ENCODE peak calls at places on chromosomes 13 and 19, in eight cellular contexts. One of them, this sample, is unnamed.
A peak's percentile ranks its signal among the peaks of the same experiment; 100 is the strongest.

GRCh38 chr13:76383671-76384461 is 502.3 kb downstream of the KCTD12 start:
- DNase-seq in AG04450: peak; percentile 90
- DNase-seq in CD8-positive, alpha-beta T cell: no peak
- DNase-seq in endodermal cell: no peak
- DNase-seq in astrocyte of the spinal cord: peak; percentile 97
- DNase-seq in body of pancreas: no peak
- DNase-seq in heart left ventricle: no peak
- DNase-seq in mesothelial cell of epicardium: no peak
- DNase-seq in this sample: peak; percentile 80

GRCh38 chr13:108662528-108662927 is 33.1 kb downstream of the MYO16 start:
- DNase-seq in AG04450: no peak
- DNase-seq in CD8-positive, alpha-beta T cell: no peak
- DNase-seq in endodermal cell: peak; percentile 58
- DNase-seq in astrocyte of the spinal cord: no peak
- DNase-seq in body of pancreas: no peak
- DNase-seq in heart left ventricle: no peak
- DNase-seq in mesothelial cell of epicardium: no peak
- DNase-seq in this sample: no peak

GRCh38 chr13:47623862-47624261 is 377.2 kb downstream of the SUCLA2 start:
- DNase-seq in AG04450: no peak
- DNase-seq in CD8-positive, alpha-beta T cell: no peak
- DNase-seq in endodermal cell: no peak
- DNase-seq in astrocyte of the spinal cord: no peak
- DNase-seq in body of pancreas: no peak
- DNase-seq in heart left ventricle: no peak
- DNase-seq in mesothelial cell of epicardium: no peak
- DNase-seq in this sample: no peak

GRCh38 chr13:33409673-33410072 is 124.1 kb upstream of the STARD13 start:
- DNase-seq in AG04450: no peak
- DNase-seq in CD8-positive, alpha-beta T cell: no peak
- DNase-seq in endodermal cell: no peak
- DNase-seq in astrocyte of the spinal cord: no peak
- DNase-seq in body of pancreas: no peak
- DNase-seq in heart left ventricle: no peak
- DNase-seq in mesothelial cell of epicardium: no peak
- DNase-seq in this sample: no peak

GRCh38 chr13:49240017-49240416 is 7.7 kb upstream of the CDADC1 start:
- DNase-seq in AG04450: no peak
- DNase-seq in CD8-positive, alpha-beta T cell: peak; percentile 29
- DNase-seq in endodermal cell: peak; percentile 63
- DNase-seq in astrocyte of the spinal cord: peak; percentile 46
- DNase-seq in body of pancreas: no peak
- DNase-seq in heart left ventricle: no peak
- DNase-seq in mesothelial cell of epicardium: no peak
- DNase-seq in this sample: no peak

GRCh38 chr19:2290441-2291184 is 8.6 kb upstream of the PEAK3 start:
- DNase-seq in AG04450: no peak
- DNase-seq in CD8-positive, alpha-beta T cell: no peak
- DNase-seq in endodermal cell: peak; percentile 80
- DNase-seq in astrocyte of the spinal cord: no peak
- DNase-seq in body of pancreas: no peak
- DNase-seq in heart left ventricle: no peak
- DNase-seq in mesothelial cell of epicardium: no peak
- DNase-seq in this sample: no peak

GRCh38 chr13:90686438-90686837 is 661.0 kb upstream of the MIR17HG start:
- DNase-seq in AG04450: peak; percentile 4
- DNase-seq in CD8-positive, alpha-beta T cell: no peak
- DNase-seq in endodermal cell: no peak
- DNase-seq in astrocyte of the spinal cord: peak; percentile 49
- DNase-seq in body of pancreas: no peak
- DNase-seq in heart left ventricle: no peak
- DNase-seq in mesothelial cell of epicardium: no peak
- DNase-seq in this sample: no peak

GRCh38 chr19:2578391-2578826 is 102.5 kb downstream of the GADD45B start:
- DNase-seq in AG04450: no peak
- DNase-seq in CD8-positive, alpha-beta T cell: no peak
- DNase-seq in endodermal cell: peak; percentile 87
- DNase-seq in astrocyte of the spinal cord: peak; percentile 80
- DNase-seq in body of pancreas: peak; percentile 46
- DNase-seq in heart left ventricle: no peak
- DNase-seq in mesothelial cell of epicardium: no peak
- DNase-seq in this sample: no peak

GRCh38 chr19:18074192-18074591 is 12.5 kb downstream of the IL12RB1 start:
- DNase-seq in AG04450: no peak
- DNase-seq in CD8-positive, alpha-beta T cell: no peak
- DNase-seq in endodermal cell: peak; percentile 59
- DNase-seq in astrocyte of the spinal cord: no peak
- DNase-seq in body of pancreas: no peak
- DNase-seq in heart left ventricle: no peak
- DNase-seq in mesothelial cell of epicardium: no peak
- DNase-seq in this sample: no peak

GRCh38 chr13:50521191-50521590 is 322.3 kb downstream of the DLEU7 start:
- DNase-seq in AG04450: no peak
- DNase-seq in CD8-positive, alpha-beta T cell: no peak
- DNase-seq in endodermal cell: no peak
- DNase-seq in astrocyte of the spinal cord: peak; percentile 0
- DNase-seq in body of pancreas: no peak
- DNase-seq in heart left ventricle: no peak
- DNase-seq in mesothelial cell of epicardium: no peak
- DNase-seq in this sample: no peak

GRCh38 chr13:50519866-50520265 is 323.6 kb downstream of the DLEU7 start:
- DNase-seq in AG04450: no peak
- DNase-seq in CD8-positive, alpha-beta T cell: no peak
- DNase-seq in endodermal cell: no peak
- DNase-seq in astrocyte of the spinal cord: no peak
- DNase-seq in body of pancreas: no peak
- DNase-seq in heart left ventricle: no peak
- DNase-seq in mesothelial cell of epicardium: no peak
- DNase-seq in this sample: no peak

GRCh38 chr13:50518131-50518530 is 325.4 kb downstream of the DLEU7 start:
- DNase-seq in AG04450: no peak
- DNase-seq in CD8-positive, alpha-beta T cell: no peak
- DNase-seq in endodermal cell: no peak
- DNase-seq in astrocyte of the spinal cord: peak; percentile 0
- DNase-seq in body of pancreas: no peak
- DNase-seq in heart left ventricle: no peak
- DNase-seq in mesothelial cell of epicardium: no peak
- DNase-seq in this sample: no peak

GRCh38 chr13:50521750-50522149 is 321.7 kb downstream of the DLEU7 start:
- DNase-seq in AG04450: no peak
- DNase-seq in CD8-positive, alpha-beta T cell: no peak
- DNase-seq in endodermal cell: no peak
- DNase-seq in astrocyte of the spinal cord: peak; percentile 38
- DNase-seq in body of pancreas: peak; percentile 34
- DNase-seq in heart left ventricle: no peak
- DNase-seq in mesothelial cell of epicardium: no peak
- DNase-seq in this sample: peak; percentile 27

GRCh38 chr13:50518791-50519201 is 324.7 kb downstream of the DLEU7 start:
- DNase-seq in AG04450: peak; percentile 47
- DNase-seq in CD8-positive, alpha-beta T cell: no peak
- DNase-seq in endodermal cell: no peak
- DNase-seq in astrocyte of the spinal cord: peak; percentile 20
- DNase-seq in body of pancreas: no peak
- DNase-seq in heart left ventricle: no peak
- DNase-seq in mesothelial cell of epicardium: no peak
- DNase-seq in this sample: no peak
- TF ChIP-seq CTCF in AG04450: no peak
- TF ChIP-seq CTCF in CD8-positive, alpha-beta T cell: no peak
- TF ChIP-seq CTCF in endodermal cell: no peak
- TF ChIP-seq CTCF in astrocyte of the spinal cord: no peak
- TF ChIP-seq CTCF in body of pancreas: no peak
- TF ChIP-seq CTCF in heart left ventricle: no peak
- TF ChIP-seq CTCF in mesothelial cell of epicardium: no peak
- TF ChIP-seq CTCF in this sample: no peak

DNA sequence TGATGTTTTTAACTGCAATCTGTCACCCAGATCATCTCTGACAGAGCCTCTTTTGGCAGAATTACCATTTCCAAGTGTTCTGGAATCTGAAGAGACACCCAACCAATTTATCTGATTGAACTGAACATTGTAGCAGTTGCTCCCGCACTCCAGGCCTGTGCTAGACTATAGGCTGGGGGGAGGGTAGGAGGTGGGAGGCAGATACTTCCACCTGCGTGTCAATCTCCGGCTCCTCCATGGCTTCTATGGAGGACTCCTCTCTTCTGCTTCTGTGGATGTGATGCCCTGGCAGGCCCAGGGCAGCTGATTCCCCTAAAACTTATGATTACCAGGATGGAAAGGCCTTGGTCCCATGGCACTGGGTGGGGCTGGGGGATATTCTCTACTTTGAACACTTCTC is 8.1 kb upstream of the TEX26 start:
- DNase-seq in AG04450: no peak
- DNase-seq in CD8-positive, alpha-beta T cell: no peak
- DNase-seq in endodermal cell: no peak
- DNase-seq in astrocyte of the spinal cord: no peak
- DNase-seq in body of pancreas: no peak
- DNase-seq in heart left ventricle: no peak
- DNase-seq in mesothelial cell of epicardium: no peak
- DNase-seq in this sample: no peak
- TF ChIP-seq CTCF in AG04450: no peak
- TF ChIP-seq CTCF in CD8-positive, alpha-beta T cell: no peak
- TF ChIP-seq CTCF in endodermal cell: no peak
- TF ChIP-seq CTCF in astrocyte of the spinal cord: no peak
- TF ChIP-seq CTCF in body of pancreas: no peak
- TF ChIP-seq CTCF in heart left ventricle: no peak
- TF ChIP-seq CTCF in mesothelial cell of epicardium: no peak
- TF ChIP-seq CTCF in this sample: no peak

GRCh38 chr13:27170221-27170520 is 1.4 kb downstream of the USP12 start:
- DNase-seq in AG04450: no peak
- DNase-seq in CD8-positive, alpha-beta T cell: no peak
- DNase-seq in endodermal cell: no peak
- DNase-seq in astrocyte of the spinal cord: no peak
- DNase-seq in body of pancreas: no peak
- DNase-seq in heart left ventricle: no peak
- DNase-seq in mesothelial cell of epicardium: no peak
- DNase-seq in this sample: no peak

GRCh38 chr13:27170521-27171243 is 929 bp downstream of the USP12 start:
- DNase-seq in AG04450: no peak
- DNase-seq in CD8-positive, alpha-beta T cell: peak; percentile 32
- DNase-seq in endodermal cell: peak; percentile 85
- DNase-seq in astrocyte of the spinal cord: peak; percentile 71
- DNase-seq in body of pancreas: peak; percentile 40
- DNase-seq in heart left ventricle: peak; percentile 70
- DNase-seq in mesothelial cell of epicardium: peak; percentile 34
- DNase-seq in this sample: no peak

GRCh38 chr13:27172495-27172842 is 858 bp upstream of the USP12 start:
- DNase-seq in AG04450: no peak
- DNase-seq in CD8-positive, alpha-beta T cell: no peak
- DNase-seq in endodermal cell: no peak
- DNase-seq in astrocyte of the spinal cord: no peak
- DNase-seq in body of pancreas: no peak
- DNase-seq in heart left ventricle: no peak
- DNase-seq in mesothelial cell of epicardium: no peak
- DNase-seq in this sample: no peak

GRCh38 chr13:27171244-27171829 is at the start of gene USP12:
- DNase-seq in AG04450: no peak
- DNase-seq in CD8-positive, alpha-beta T cell: no peak
- DNase-seq in endodermal cell: peak; percentile 85
- DNase-seq in astrocyte of the spinal cord: no peak
- DNase-seq in body of pancreas: no peak
- DNase-seq in heart left ventricle: peak; percentile 68
- DNase-seq in mesothelial cell of epicardium: peak; percentile 59
- DNase-seq in this sample: no peak

GRCh38 chr13:27171830-27172494 is 351 bp upstream of the USP12 start:
- DNase-seq in AG04450: peak; percentile 67
- DNase-seq in CD8-positive, alpha-beta T cell: peak; percentile 91
- DNase-seq in endodermal cell: peak; percentile 96
- DNase-seq in astrocyte of the spinal cord: peak; percentile 92
- DNase-seq in body of pancreas: peak; percentile 93
- DNase-seq in heart left ventricle: peak; percentile 96
- DNase-seq in mesothelial cell of epicardium: peak; percentile 81
- DNase-seq in this sample: peak; percentile 89
- TF ChIP-seq CTCF in AG04450: peak; percentile 10
- TF ChIP-seq CTCF in CD8-positive, alpha-beta T cell: no peak
- TF ChIP-seq CTCF in endodermal cell: no peak
- TF ChIP-seq CTCF in astrocyte of the spinal cord: no peak
- TF ChIP-seq CTCF in body of pancreas: peak; percentile 15
- TF ChIP-seq CTCF in heart left ventricle: peak; percentile 40
- TF ChIP-seq CTCF in mesothelial cell of epicardium: no peak
- TF ChIP-seq CTCF in this sample: no peak

GRCh38 chr19:13151605-13152355 is 1.6 kb downstream of the IER2 start:
- DNase-seq in AG04450: peak; percentile 94
- DNase-seq in CD8-positive, alpha-beta T cell: peak; percentile 96
- DNase-seq in endodermal cell: peak; percentile 99
- DNase-seq in astrocyte of the spinal cord: peak; percentile 99
- DNase-seq in body of pancreas: peak; percentile 98
- DNase-seq in heart left ventricle: peak; percentile 99
- DNase-seq in mesothelial cell of epicardium: peak; percentile 91
- DNase-seq in this sample: peak; percentile 94
- TF ChIP-seq CTCF in AG04450: peak; percentile 30
- TF ChIP-seq CTCF in CD8-positive, alpha-beta T cell: no peak
- TF ChIP-seq CTCF in endodermal cell: peak; percentile 17
- TF ChIP-seq CTCF in astrocyte of the spinal cord: peak; percentile 12
- TF ChIP-seq CTCF in body of pancreas: peak; percentile 9
- TF ChIP-seq CTCF in heart left ventricle: no peak
- TF ChIP-seq CTCF in mesothelial cell of epicardium: no peak
- TF ChIP-seq CTCF in this sample: peak; percentile 29

GRCh38 chr19:5821521-5822180 is 16.8 kb downstream of the NRTN start:
- DNase-seq in AG04450: no peak
- DNase-seq in CD8-positive, alpha-beta T cell: no peak
- DNase-seq in endodermal cell: no peak
- DNase-seq in astrocyte of the spinal cord: no peak
- DNase-seq in body of pancreas: no peak
- DNase-seq in heart left ventricle: no peak
- DNase-seq in mesothelial cell of epicardium: no peak
- DNase-seq in this sample: no peak
- TF ChIP-seq CTCF in AG04450: no peak
- TF ChIP-seq CTCF in CD8-positive, alpha-beta T cell: no peak
- TF ChIP-seq CTCF in endodermal cell: no peak
- TF ChIP-seq CTCF in astrocyte of the spinal cord: no peak
- TF ChIP-seq CTCF in body of pancreas: no peak
- TF ChIP-seq CTCF in heart left ventricle: no peak
- TF ChIP-seq CTCF in mesothelial cell of epicardium: no peak
- TF ChIP-seq CTCF in this sample: no peak

GRCh38 chr13:28478127-28478526 is 16.8 kb downstream of the FLT1 start:
- DNase-seq in AG04450: peak; percentile 24
- DNase-seq in CD8-positive, alpha-beta T cell: no peak
- DNase-seq in endodermal cell: no peak
- DNase-seq in astrocyte of the spinal cord: peak; percentile 16
- DNase-seq in body of pancreas: no peak
- DNase-seq in heart left ventricle: no peak
- DNase-seq in mesothelial cell of epicardium: no peak
- DNase-seq in this sample: no peak
- TF ChIP-seq CTCF in AG04450: no peak
- TF ChIP-seq CTCF in CD8-positive, alpha-beta T cell: no peak
- TF ChIP-seq CTCF in endodermal cell: no peak
- TF ChIP-seq CTCF in astrocyte of the spinal cord: no peak
- TF ChIP-seq CTCF in body of pancreas: no peak
- TF ChIP-seq CTCF in heart left ventricle: no peak
- TF ChIP-seq CTCF in mesothelial cell of epicardium: no peak
- TF ChIP-seq CTCF in this sample: no peak

This sample was measured in AG09319.